ENCODE peak calls at places on chromosomes 4 and X, in nine cellular contexts. One of them, this sample, is unnamed.

GRCh38 chr4:176409627-176410026 is 89.9 kb downstream of the SPCS3 start:
- DNase-seq in PC-3: no peak
- DNase-seq in K562: no peak
- DNase-seq in aorta: no peak
- DNase-seq in mucosa of descending colon: no peak
- DNase-seq in RWPE2: no peak
- DNase-seq in breast epithelium: no peak
- DNase-seq in Peyer's patch: no peak
- DNase-seq in MM.1S: no peak
- DNase-seq in this sample: no peak

GRCh38 chrX:100316987-100317386 is 93.1 kb downstream of the PCDH19 start:
- DNase-seq in PC-3: no peak
- DNase-seq in K562: no peak
- DNase-seq in aorta: peak; percentile 46
- DNase-seq in mucosa of descending colon: no peak
- DNase-seq in RWPE2: no peak
- DNase-seq in breast epithelium: no peak
- DNase-seq in Peyer's patch: no peak
- DNase-seq in MM.1S: no peak
- DNase-seq in this sample: peak; percentile 65

GRCh38 chrX:149198980-149199732 is 305.9 kb downstream of the IDS start:
- DNase-seq in PC-3: no peak
- DNase-seq in K562: no peak
- DNase-seq in aorta: no peak
- DNase-seq in mucosa of descending colon: no peak
- DNase-seq in RWPE2: no peak
- DNase-seq in breast epithelium: no peak
- DNase-seq in Peyer's patch: no peak
- DNase-seq in MM.1S: no peak
- DNase-seq in this sample: no peak

GRCh38 chr4:99885063-99885664 is 9.1 kb downstream of the LAMTOR3 start:
- DNase-seq in PC-3: peak; percentile 54
- DNase-seq in K562: peak; percentile 27
- DNase-seq in aorta: no peak
- DNase-seq in mucosa of descending colon: peak; percentile 22
- DNase-seq in RWPE2: no peak
- DNase-seq in breast epithelium: no peak
- DNase-seq in Peyer's patch: no peak
- DNase-seq in MM.1S: peak; percentile 67
- DNase-seq in this sample: no peak

GRCh38 chrX:23883737-23884354 is 23.9 kb downstream of the APOO start:
- DNase-seq in PC-3: peak; percentile 84
- DNase-seq in K562: peak; percentile 29
- DNase-seq in aorta: no peak
- DNase-seq in mucosa of descending colon: no peak
- DNase-seq in RWPE2: no peak
- DNase-seq in breast epithelium: no peak
- DNase-seq in Peyer's patch: no peak
- DNase-seq in MM.1S: no peak
- DNase-seq in this sample: no peak

GRCh38 chrX:78092296-78092695 is 11.8 kb upstream of the PGK1 start:
- DNase-seq in PC-3: peak; percentile 57
- DNase-seq in K562: no peak
- DNase-seq in aorta: no peak
- DNase-seq in mucosa of descending colon: no peak
- DNase-seq in RWPE2: peak; percentile 34
- DNase-seq in breast epithelium: no peak
- DNase-seq in Peyer's patch: no peak
- DNase-seq in MM.1S: peak; percentile 22
- DNase-seq in this sample: no peak

GRCh38 chrX:153226344-153227190 is 47.5 kb downstream of the MAGEA1 start:
- DNase-seq in PC-3: peak; percentile 67
- DNase-seq in K562: peak; percentile 95
- DNase-seq in aorta: peak; percentile 41
- DNase-seq in mucosa of descending colon: peak; percentile 1
- DNase-seq in RWPE2: peak; percentile 91
- DNase-seq in breast epithelium: no peak
- DNase-seq in Peyer's patch: no peak
- DNase-seq in MM.1S: no peak
- DNase-seq in this sample: peak; percentile 91

GRCh38 chr4:29805245-29805644 is 914.9 kb upstream of the PCDH7 start:
- DNase-seq in PC-3: peak; percentile 52
- DNase-seq in K562: no peak
- DNase-seq in aorta: no peak
- DNase-seq in mucosa of descending colon: no peak
- DNase-seq in RWPE2: no peak
- DNase-seq in breast epithelium: no peak
- DNase-seq in Peyer's patch: no peak
- DNase-seq in MM.1S: no peak
- DNase-seq in this sample: no peak

GRCh38 chr4:112516401-112517066 is 554 bp upstream of the NEUROG2 start:
- DNase-seq in PC-3: no peak
- DNase-seq in K562: peak; percentile 21
- DNase-seq in aorta: no peak
- DNase-seq in mucosa of descending colon: no peak
- DNase-seq in RWPE2: no peak
- DNase-seq in breast epithelium: no peak
- DNase-seq in Peyer's patch: no peak
- DNase-seq in MM.1S: peak; percentile 54
- DNase-seq in this sample: no peak

GRCh38 chr4:629916-630641 is 4.7 kb downstream of the PDE6B start:
- DNase-seq in PC-3: no peak
- DNase-seq in K562: no peak
- DNase-seq in aorta: peak; percentile 20
- DNase-seq in mucosa of descending colon: no peak
- DNase-seq in RWPE2: peak; percentile 60
- DNase-seq in breast epithelium: no peak
- DNase-seq in Peyer's patch: no peak
- DNase-seq in MM.1S: no peak
- DNase-seq in this sample: peak; percentile 39

GRCh38 chr4:150297861-150298474 is 219.7 kb downstream of the DCLK2 start:
- DNase-seq in PC-3: peak; percentile 76
- DNase-seq in K562: peak; percentile 25
- DNase-seq in aorta: no peak
- DNase-seq in mucosa of descending colon: peak; percentile 79
- DNase-seq in RWPE2: no peak
- DNase-seq in breast epithelium: no peak
- DNase-seq in Peyer's patch: no peak
- DNase-seq in MM.1S: peak; percentile 55
- DNase-seq in this sample: no peak

GRCh38 chr4:11720292-11720691 is 291.6 kb upstream of the HS3ST1 start:
- DNase-seq in PC-3: peak; percentile 67
- DNase-seq in K562: peak; percentile 9
- DNase-seq in aorta: no peak
- DNase-seq in mucosa of descending colon: peak; percentile 36
- DNase-seq in RWPE2: no peak
- DNase-seq in breast epithelium: no peak
- DNase-seq in Peyer's patch: no peak
- DNase-seq in MM.1S: peak; percentile 39
- DNase-seq in this sample: no peak

GRCh38 chrX:24760601-24761000 is 66.9 kb downstream of the POLA1 start:
- DNase-seq in PC-3: peak; percentile 3
- DNase-seq in K562: no peak
- DNase-seq in aorta: no peak
- DNase-seq in mucosa of descending colon: no peak
- DNase-seq in RWPE2: no peak
- DNase-seq in breast epithelium: no peak
- DNase-seq in Peyer's patch: no peak
- DNase-seq in MM.1S: no peak
- DNase-seq in this sample: no peak

GRCh38 chr4:119726505-119726904 is 97.9 kb upstream of the PDE5A start:
- DNase-seq in PC-3: no peak
- DNase-seq in K562: no peak
- DNase-seq in aorta: no peak
- DNase-seq in mucosa of descending colon: no peak
- DNase-seq in RWPE2: no peak
- DNase-seq in breast epithelium: no peak
- DNase-seq in Peyer's patch: no peak
- DNase-seq in MM.1S: no peak
- DNase-seq in this sample: no peak

GRCh38 chr4:24188459-24188858 is 298.6 kb upstream of the PPARGC1A start:
- DNase-seq in PC-3: no peak
- DNase-seq in K562: no peak
- DNase-seq in aorta: no peak
- DNase-seq in mucosa of descending colon: no peak
- DNase-seq in RWPE2: no peak
- DNase-seq in breast epithelium: no peak
- DNase-seq in Peyer's patch: no peak
- DNase-seq in MM.1S: peak; percentile 78
- DNase-seq in this sample: no peak

GRCh38 chrX:131747173-131747572 is 203.3 kb downstream of the OR13H1 start:
- DNase-seq in PC-3: peak; percentile 91
- DNase-seq in K562: no peak
- DNase-seq in aorta: peak; percentile 82
- DNase-seq in mucosa of descending colon: no peak
- DNase-seq in RWPE2: no peak
- DNase-seq in breast epithelium: peak; percentile 79
- DNase-seq in Peyer's patch: peak; percentile 68
- DNase-seq in MM.1S: peak; percentile 88
- DNase-seq in this sample: no peak

GRCh38 chr4:159443975-159444374 is 341.1 kb downstream of the RAPGEF2 start:
- DNase-seq in PC-3: no peak
- DNase-seq in K562: no peak
- DNase-seq in aorta: no peak
- DNase-seq in mucosa of descending colon: no peak
- DNase-seq in RWPE2: no peak
- DNase-seq in breast epithelium: no peak
- DNase-seq in Peyer's patch: no peak
- DNase-seq in MM.1S: no peak
- DNase-seq in this sample: no peak

GRCh38 chr4:53943345-53944085 is 120.9 kb downstream of the CHIC2 start:
- DNase-seq in PC-3: peak; percentile 97
- DNase-seq in K562: no peak
- DNase-seq in aorta: no peak
- DNase-seq in mucosa of descending colon: no peak
- DNase-seq in RWPE2: no peak
- DNase-seq in breast epithelium: no peak
- DNase-seq in Peyer's patch: no peak
- DNase-seq in MM.1S: no peak
- DNase-seq in this sample: no peak

GRCh38 chrX:39427492-39428289 is 626.4 kb downstream of the MID1IP1 start:
- DNase-seq in PC-3: peak; percentile 15
- DNase-seq in K562: no peak
- DNase-seq in aorta: no peak
- DNase-seq in mucosa of descending colon: no peak
- DNase-seq in RWPE2: no peak
- DNase-seq in breast epithelium: no peak
- DNase-seq in Peyer's patch: no peak
- DNase-seq in MM.1S: no peak
- DNase-seq in this sample: no peak

GRCh38 chr4:120718979-120719566 is 203.5 kb downstream of the PRDM5 start:
- DNase-seq in PC-3: peak; percentile 51
- DNase-seq in K562: no peak
- DNase-seq in aorta: no peak
- DNase-seq in mucosa of descending colon: peak; percentile 33
- DNase-seq in RWPE2: no peak
- DNase-seq in breast epithelium: no peak
- DNase-seq in Peyer's patch: no peak
- DNase-seq in MM.1S: peak; percentile 87
- DNase-seq in this sample: no peak

GRCh38 chrX:144801786-144802185 is 445.5 kb upstream of the SPANXN1 start:
- DNase-seq in PC-3: peak; percentile 70
- DNase-seq in K562: no peak
- DNase-seq in aorta: no peak
- DNase-seq in mucosa of descending colon: no peak
- DNase-seq in RWPE2: no peak
- DNase-seq in breast epithelium: no peak
- DNase-seq in Peyer's patch: no peak
- DNase-seq in MM.1S: no peak
- DNase-seq in this sample: no peak

GRCh38 chr4:140239311-140239710 is 85.3 kb upstream of the MAML3 start:
- DNase-seq in PC-3: no peak
- DNase-seq in K562: no peak
- DNase-seq in aorta: no peak
- DNase-seq in mucosa of descending colon: no peak
- DNase-seq in RWPE2: no peak
- DNase-seq in breast epithelium: no peak
- DNase-seq in Peyer's patch: no peak
- DNase-seq in MM.1S: no peak
- DNase-seq in this sample: no peak

GRCh38 chr4:88285235-88285505 is 809 bp upstream of the PPM1K start:
- DNase-seq in PC-3: no peak
- DNase-seq in K562: no peak
- DNase-seq in aorta: no peak
- DNase-seq in mucosa of descending colon: no peak
- DNase-seq in RWPE2: no peak
- DNase-seq in breast epithelium: no peak
- DNase-seq in Peyer's patch: no peak
- DNase-seq in MM.1S: no peak
- DNase-seq in this sample: no peak
- H3K4me1 ChIP-seq in PC-3: peaks cover 21% of the 10 kb centered on the region
- H3K4me1 ChIP-seq in K562: peaks cover 13% of the 10 kb centered on the region
- H3K4me1 ChIP-seq in aorta: no peaks in the 10 kb centered on the region
- H3K4me1 ChIP-seq in mucosa of descending colon: peaks cover 7% of the 10 kb centered on the region
- H3K4me1 ChIP-seq in RWPE2: peaks cover 9% of the 10 kb centered on the region
- H3K4me1 ChIP-seq in breast epithelium: no peaks in the 10 kb centered on the region
- H3K4me1 ChIP-seq in Peyer's patch: no peaks in the 10 kb centered on the region
- H3K4me1 ChIP-seq in MM.1S: peaks cover 14% of the 10 kb centered on the region
- H3K4me1 ChIP-seq in this sample: peaks cover 26% of the 10 kb centered on the region

GRCh38 chr4:155578219-155578618 is 88.4 kb upstream of the GUCY1A1 start:
- DNase-seq in PC-3: no peak
- DNase-seq in K562: no peak
- DNase-seq in aorta: no peak
- DNase-seq in mucosa of descending colon: no peak
- DNase-seq in RWPE2: no peak
- DNase-seq in breast epithelium: no peak
- DNase-seq in Peyer's patch: no peak
- DNase-seq in MM.1S: no peak
- DNase-seq in this sample: no peak
- H3K4me3 ChIP-seq in PC-3: no peak overlapping the region
- H3K4me3 ChIP-seq in K562: no peak overlapping the region
- H3K4me3 ChIP-seq in aorta: no peak overlapping the region
- H3K4me3 ChIP-seq in mucosa of descending colon: no peak overlapping the region
- H3K4me3 ChIP-seq in RWPE2: no peak overlapping the region
- H3K4me3 ChIP-seq in breast epithelium: no peak overlapping the region
- H3K4me3 ChIP-seq in Peyer's patch: no peak overlapping the region
- H3K4me3 ChIP-seq in MM.1S: no peak overlapping the region
- H3K4me3 ChIP-seq in this sample: no peak overlapping the region

DNA sequence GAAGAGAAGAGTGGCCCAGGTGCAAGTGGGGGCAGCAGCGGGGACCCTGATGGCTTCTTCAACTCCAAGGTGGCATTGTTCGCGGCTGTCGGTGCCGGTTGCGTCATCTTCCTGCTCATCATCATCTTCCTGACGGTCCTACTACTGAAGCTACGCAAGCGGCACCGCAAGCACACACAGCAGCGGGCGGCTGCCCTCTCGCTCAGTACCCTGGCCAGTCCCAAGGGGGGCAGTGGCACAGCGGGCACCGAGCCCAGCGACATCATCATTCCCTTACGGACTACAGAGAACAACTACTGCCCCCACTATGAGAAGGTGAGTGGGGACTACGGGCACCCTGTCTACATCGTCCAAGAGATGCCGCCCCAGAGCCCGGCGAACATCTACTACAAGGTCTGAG is 11.4 kb downstream of the EFNB1 start:
- DNase-seq in PC-3: no peak
- DNase-seq in K562: no peak
- DNase-seq in aorta: no peak
- DNase-seq in mucosa of descending colon: no peak
- DNase-seq in RWPE2: no peak
- DNase-seq in breast epithelium: no peak
- DNase-seq in Peyer's patch: no peak
- DNase-seq in MM.1S: no peak
- DNase-seq in this sample: no peak
- H3K4me1 ChIP-seq in PC-3: peaks cover 15% of the 10 kb centered on the region
- H3K4me1 ChIP-seq in K562: no peaks in the 10 kb centered on the region
- H3K4me1 ChIP-seq in aorta: no peaks in the 10 kb centered on the region
- H3K4me1 ChIP-seq in mucosa of descending colon: peaks cover 7% of the 10 kb centered on the region
- H3K4me1 ChIP-seq in RWPE2: peaks cover 32% of the 10 kb centered on the region
- H3K4me1 ChIP-seq in breast epithelium: no peaks in the 10 kb centered on the region
- H3K4me1 ChIP-seq in Peyer's patch: no peaks in the 10 kb centered on the region
- H3K4me1 ChIP-seq in MM.1S: no peaks in the 10 kb centered on the region
- H3K4me1 ChIP-seq in this sample: peaks cover 4% of the 10 kb centered on the region

GRCh38 chr4:153549401-153549800 is 83.2 kb downstream of the TMEM131L start:
- DNase-seq in PC-3: no peak
- DNase-seq in K562: no peak
- DNase-seq in aorta: no peak
- DNase-seq in mucosa of descending colon: no peak
- DNase-seq in RWPE2: no peak
- DNase-seq in breast epithelium: no peak
- DNase-seq in Peyer's patch: no peak
- DNase-seq in MM.1S: no peak
- DNase-seq in this sample: no peak
- H3K4me3 ChIP-seq in PC-3: no peak overlapping the region
- H3K4me3 ChIP-seq in K562: no peak overlapping the region
- H3K4me3 ChIP-seq in aorta: no peak overlapping the region
- H3K4me3 ChIP-seq in mucosa of descending colon: no peak overlapping the region
- H3K4me3 ChIP-seq in RWPE2: no peak overlapping the region
- H3K4me3 ChIP-seq in breast epithelium: no peak overlapping the region
- H3K4me3 ChIP-seq in Peyer's patch: no peak overlapping the region
- H3K4me3 ChIP-seq in MM.1S: no peak overlapping the region
- H3K4me3 ChIP-seq in this sample: no peak overlapping the region